ENCODE peak calls at places on chromosome 12, in eight cellular contexts. O, D, J, H, I, B, L and V are unnamed samples.

GRCh38 chr12:52582971-52583456 is 9.4 kb upstream of the KRT74 start:
- DNase-seq in O (peak; percentile 53), D (peak; percentile 27), J (peak; percentile 82), H (peak; percentile 67), I (peak; percentile 51), B (peak; percentile 35), L (peak; percentile 3), V (peak; percentile 21)

GRCh38 chr12:30847259-30847658 is 79.3 kb upstream of the TSPAN11 start:
- DNase-seq in O (no peak), D (no peak), J (peak; percentile 77), H (peak; percentile 78), I (no peak), B (peak; percentile 83), L (no peak), V (no peak)

GRCh38 chr12:98653866-98654493 is 8.9 kb downstream of the APAF1 start:
- DNase-seq in O (no peak), D (no peak), J (peak; percentile 59), H (peak; percentile 80), I (peak; percentile 36), B (peak; percentile 48), L (no peak), V (no peak)

GRCh38 chr12:67645571-67645970 is 3.0 kb upstream of the DYRK2 start:
- DNase-seq in O (no peak), D (no peak), J (peak; percentile 15), H (peak; percentile 51), I (no peak), B (no peak), L (peak; percentile 77), V (no peak)

GRCh38 chr12:37672655-37673260 is 643.8 kb upstream of the ALG10B start:
- DNase-seq in O (no peak), D (no peak), J (no peak), H (peak; percentile 4), I (no peak), B (no peak), L (no peak), V (no peak)

GRCh38 chr12:51021694-51022093 is 4.5 kb downstream of the SLC11A2 start:
- DNase-seq in O (no peak), D (no peak), J (no peak), H (no peak), I (no peak), B (no peak), L (no peak), V (no peak)

GRCh38 chr12:30740274-30740673 is 14.5 kb downstream of the CAPRIN2 start:
- DNase-seq in O (no peak), D (no peak), J (no peak), H (no peak), I (no peak), B (no peak), L (no peak), V (no peak)

GRCh38 chr12:124543052-124543590 is 24.3 kb downstream of the NCOR2 start:
- DNase-seq in O (peak; percentile 33), D (no peak), J (no peak), H (no peak), I (no peak), B (peak; percentile 85), L (no peak), V (no peak)

GRCh38 chr12:30506411-30506810 is 189.3 kb downstream of the IPO8 start:
- DNase-seq in O (no peak), D (no peak), J (no peak), H (no peak), I (no peak), B (no peak), L (no peak), V (no peak)

GRCh38 chr12:54411398-54412241 is 7.4 kb downstream of the ITGA5 start:
- DNase-seq in O (peak; percentile 59), D (peak; percentile 49), J (peak; percentile 46), H (peak; percentile 93), I (peak; percentile 53), B (no peak), L (peak; percentile 99), V (no peak)

GRCh38 chr12:1350055-1350933 is 244.1 kb downstream of the FBXL14 start:
- DNase-seq in O (no peak), D (no peak), J (peak; percentile 68), H (peak; percentile 69), I (no peak), B (no peak), L (peak; percentile 84), V (no peak)

GRCh38 chr12:11761869-11762567 is 112.5 kb downstream of the ETV6 start:
- DNase-seq in O (no peak), D (no peak), J (no peak), H (no peak), I (no peak), B (no peak), L (no peak), V (no peak)

GRCh38 chr12:93136243-93137015 is 207.3 kb upstream of the EEA1 start:
- DNase-seq in O (no peak), D (no peak), J (no peak), H (no peak), I (no peak), B (no peak), L (no peak), V (no peak)

GRCh38 chr12:6342140-6342889 is 439 bp upstream of the TNFRSF1A start:
- DNase-seq in O (no peak), D (no peak), J (no peak), H (no peak), I (no peak), B (no peak), L (no peak), V (no peak)

GRCh38 chr12:93122089-93122488 is 193.0 kb upstream of the EEA1 start:
- DNase-seq in O (no peak), D (no peak), J (no peak), H (peak; percentile 71), I (no peak), B (no peak), L (peak; percentile 47), V (no peak)

GRCh38 chr12:101424620-101425019 is 17.0 kb upstream of the ARL1 start:
- DNase-seq in O (no peak), D (no peak), J (no peak), H (no peak), I (no peak), B (no peak), L (no peak), V (no peak)

GRCh38 chr12:133204264-133204603 is 22.9 kb downstream of the ZNF268 start:
- DNase-seq in O (no peak), D (no peak), J (no peak), H (no peak), I (no peak), B (no peak), L (no peak), V (no peak)

GRCh38 chr12:2501464-2502181 is 293.1 kb upstream of the FKBP4 start:
- DNase-seq in O (no peak), D (no peak), J (no peak), H (no peak), I (no peak), B (no peak), L (no peak), V (no peak)

GRCh38 chr12:80777587-80777986 is 60.9 kb downstream of the MYF5 start:
- DNase-seq in O (no peak), D (no peak), J (no peak), H (peak; percentile 59), I (no peak), B (peak; percentile 25), L (no peak), V (no peak)

GRCh38 chr12:109452489-109452888 is 24.6 kb downstream of the KCTD10 start:
- DNase-seq in O (no peak), D (no peak), J (no peak), H (no peak), I (no peak), B (no peak), L (no peak), V (no peak)

GRCh38 chr12:123253606-123254459 is 17.8 kb downstream of the CDK2AP1 start:
- DNase-seq in O (no peak), D (no peak), J (no peak), H (peak; percentile 29), I (no peak), B (no peak), L (no peak), V (no peak)

GRCh38 chr12:23204933-23205778 is 580.2 kb downstream of the ETNK1 start:
- DNase-seq in O (no peak), D (no peak), J (peak; percentile 63), H (peak; percentile 80), I (peak; percentile 50), B (peak; percentile 58), L (peak; percentile 4), V (no peak)

GRCh38 chr12:75790219-75790618 is 241.4 kb downstream of the PHLDA1 start:
- DNase-seq in O (no peak), D (no peak), J (no peak), H (no peak), I (no peak), B (no peak), L (no peak), V (no peak)

GRCh38 chr12:6605425-6606330 is 1.5 kb downstream of the CHD4 start:
- DNase-seq in O (peak; percentile 57), D (no peak), J (no peak), H (peak; percentile 28), I (peak; percentile 53), B (no peak), L (no peak), V (peak; percentile 63)

GRCh38 chr12:20044836-20045235 is 323.5 kb upstream of the PDE3A start:
- DNase-seq in O (no peak), D (no peak), J (no peak), H (peak; percentile 77), I (no peak), B (no peak), L (peak; percentile 11), V (no peak)

GRCh38 chr12:91980345-91980744 is 165.3 kb downstream of the BTG1 start:
- DNase-seq in O (no peak), D (no peak), J (no peak), H (peak; percentile 68), I (no peak), B (no peak), L (no peak), V (no peak)

GRCh38 chr12:57107456-57107855 is 3.7 kb downstream of the STAT6 start:
- DNase-seq in O (no peak), D (no peak), J (peak; percentile 5), H (no peak), I (no peak), B (no peak), L (no peak), V (no peak)

GRCh38 chr12:106304001-106304421 is 1.5 kb downstream of the TCP11L2 start:
- DNase-seq in O (no peak), D (no peak), J (peak; percentile 24), H (no peak), I (no peak), B (no peak), L (no peak), V (no peak)

GRCh38 chr12:51752490-51752889 is 96.0 kb downstream of the FIGNL2 start:
- DNase-seq in O (no peak), D (peak; percentile 30), J (peak; percentile 64), H (peak; percentile 92), I (no peak), B (no peak), L (peak; percentile 91), V (no peak)

GRCh38 chr12:120999191-121000120 is 16.8 kb downstream of the C12orf43 start:
- DNase-seq in O (no peak), D (no peak), J (no peak), H (peak; percentile 90), I (no peak), B (no peak), L (no peak), V (peak; percentile 38)

GRCh38 chr12:107515446-107515958 is 170.1 kb upstream of the PWP1 start:
- DNase-seq in O (no peak), D (peak; percentile 65), J (peak; percentile 50), H (peak; percentile 95), I (no peak), B (no peak), L (peak; percentile 84), V (no peak)

GRCh38 chr12:4005851-4006400 is 132.7 kb upstream of the PARP11 start:
- DNase-seq in O (no peak), D (no peak), J (no peak), H (no peak), I (no peak), B (no peak), L (no peak), V (no peak)

GRCh38 chr12:42921741-42922511 is 332.4 kb upstream of the PRICKLE1 start:
- DNase-seq in O (no peak), D (no peak), J (peak; percentile 13), H (no peak), I (no peak), B (no peak), L (no peak), V (no peak)